ENCODE peak calls at places on chromosomes 2 and 18, in eight cellular contexts. One of them, this sample, is unnamed.

GRCh38 chr2:157321514-157321913 is 4.1 kb downstream of the ERMN start:
- DNase-seq in neural progenitor cell: no peak
- DNase-seq in fibroblast of lung: no peak
- DNase-seq in mammary epithelial cell: no peak
- DNase-seq in PC-9: no peak
- DNase-seq in hepatocyte: no peak
- DNase-seq in cardiac fibroblast: no peak
- DNase-seq in left lung: no peak
- DNase-seq in this sample: no peak

GRCh38 chr18:14189858-14190257 is 57.6 kb upstream of the ZNF519 start:
- DNase-seq in neural progenitor cell: no peak
- DNase-seq in fibroblast of lung: peak; percentile 39
- DNase-seq in mammary epithelial cell: peak; percentile 62
- DNase-seq in PC-9: peak; percentile 96
- DNase-seq in hepatocyte: no peak
- DNase-seq in cardiac fibroblast: peak; percentile 10
- DNase-seq in left lung: no peak
- DNase-seq in this sample: no peak

GRCh38 chr2:44793322-44793870 is 148.1 kb upstream of the SIX3 start:
- DNase-seq in neural progenitor cell: peak; percentile 69
- DNase-seq in fibroblast of lung: peak; percentile 35
- DNase-seq in mammary epithelial cell: peak; percentile 29
- DNase-seq in PC-9: peak; percentile 54
- DNase-seq in hepatocyte: peak; percentile 60
- DNase-seq in cardiac fibroblast: peak; percentile 37
- DNase-seq in left lung: no peak
- DNase-seq in this sample: no peak

GRCh38 chr2:108082978-108083377 is 96.7 kb downstream of the SLC5A7 start:
- DNase-seq in neural progenitor cell: no peak
- DNase-seq in fibroblast of lung: no peak
- DNase-seq in mammary epithelial cell: no peak
- DNase-seq in PC-9: no peak
- DNase-seq in hepatocyte: no peak
- DNase-seq in cardiac fibroblast: no peak
- DNase-seq in left lung: no peak
- DNase-seq in this sample: no peak

GRCh38 chr18:28080876-28081300 is 96.0 kb downstream of the CDH2 start:
- DNase-seq in neural progenitor cell: no peak
- DNase-seq in fibroblast of lung: no peak
- DNase-seq in mammary epithelial cell: no peak
- DNase-seq in PC-9: no peak
- DNase-seq in hepatocyte: no peak
- DNase-seq in cardiac fibroblast: no peak
- DNase-seq in left lung: no peak
- DNase-seq in this sample: no peak

GRCh38 chr2:181104512-181105121 is 124.2 kb downstream of the UBE2E3 start:
- DNase-seq in neural progenitor cell: peak; percentile 66
- DNase-seq in fibroblast of lung: peak; percentile 86
- DNase-seq in mammary epithelial cell: peak; percentile 48
- DNase-seq in PC-9: no peak
- DNase-seq in hepatocyte: peak; percentile 65
- DNase-seq in cardiac fibroblast: peak; percentile 80
- DNase-seq in left lung: no peak
- DNase-seq in this sample: peak; percentile 10

GRCh38 chr2:5969301-5969700 is 277.1 kb downstream of the SOX11 start:
- DNase-seq in neural progenitor cell: no peak
- DNase-seq in fibroblast of lung: no peak
- DNase-seq in mammary epithelial cell: no peak
- DNase-seq in PC-9: no peak
- DNase-seq in hepatocyte: no peak
- DNase-seq in cardiac fibroblast: no peak
- DNase-seq in left lung: peak; percentile 37
- DNase-seq in this sample: no peak

GRCh38 chr2:42192642-42193566 is 23.8 kb downstream of the EML4 start:
- DNase-seq in neural progenitor cell: no peak
- DNase-seq in fibroblast of lung: no peak
- DNase-seq in mammary epithelial cell: no peak
- DNase-seq in PC-9: no peak
- DNase-seq in hepatocyte: no peak
- DNase-seq in cardiac fibroblast: no peak
- DNase-seq in left lung: no peak
- DNase-seq in this sample: no peak

GRCh38 chr2:79120194-79120713 is at the start of gene REG1A:
- DNase-seq in neural progenitor cell: no peak
- DNase-seq in fibroblast of lung: no peak
- DNase-seq in mammary epithelial cell: no peak
- DNase-seq in PC-9: no peak
- DNase-seq in hepatocyte: no peak
- DNase-seq in cardiac fibroblast: no peak
- DNase-seq in left lung: no peak
- DNase-seq in this sample: peak; percentile 95

GRCh38 chr2:206084870-206085741 is 868 bp downstream of the INO80D start:
- DNase-seq in neural progenitor cell: peak; percentile 56
- DNase-seq in fibroblast of lung: peak; percentile 21
- DNase-seq in mammary epithelial cell: peak; percentile 24
- DNase-seq in PC-9: no peak
- DNase-seq in hepatocyte: peak; percentile 69
- DNase-seq in cardiac fibroblast: peak; percentile 28
- DNase-seq in left lung: peak; percentile 83
- DNase-seq in this sample: peak; percentile 29

GRCh38 chr2:175180701-175181103 is 808 bp downstream of the ATP5MC3 start:
- DNase-seq in neural progenitor cell: no peak
- DNase-seq in fibroblast of lung: peak; percentile 53
- DNase-seq in mammary epithelial cell: peak; percentile 65
- DNase-seq in PC-9: no peak
- DNase-seq in hepatocyte: peak; percentile 68
- DNase-seq in cardiac fibroblast: peak; percentile 56
- DNase-seq in left lung: no peak
- DNase-seq in this sample: peak; percentile 44

GRCh38 chr2:69305712-69306611 is 81.1 kb downstream of the GFPT1 start:
- DNase-seq in neural progenitor cell: peak; percentile 50
- DNase-seq in fibroblast of lung: no peak
- DNase-seq in mammary epithelial cell: no peak
- DNase-seq in PC-9: no peak
- DNase-seq in hepatocyte: peak; percentile 34
- DNase-seq in cardiac fibroblast: peak; percentile 65
- DNase-seq in left lung: peak; percentile 79
- DNase-seq in this sample: no peak

GRCh38 chr2:175063741-175064140 is 58.6 kb upstream of the CHN1 start:
- DNase-seq in neural progenitor cell: no peak
- DNase-seq in fibroblast of lung: no peak
- DNase-seq in mammary epithelial cell: peak; percentile 67
- DNase-seq in PC-9: no peak
- DNase-seq in hepatocyte: peak; percentile 23
- DNase-seq in cardiac fibroblast: no peak
- DNase-seq in left lung: no peak
- DNase-seq in this sample: no peak

GRCh38 chr18:48293954-48294893 is 115.0 kb downstream of the ZBTB7C start:
- DNase-seq in neural progenitor cell: no peak
- DNase-seq in fibroblast of lung: no peak
- DNase-seq in mammary epithelial cell: peak; percentile 24
- DNase-seq in PC-9: peak; percentile 39
- DNase-seq in hepatocyte: no peak
- DNase-seq in cardiac fibroblast: no peak
- DNase-seq in left lung: no peak
- DNase-seq in this sample: peak; percentile 46

GRCh38 chr2:74513605-74514367 is 464 bp upstream of the TLX2 start:
- DNase-seq in neural progenitor cell: peak; percentile 54
- DNase-seq in fibroblast of lung: no peak
- DNase-seq in mammary epithelial cell: no peak
- DNase-seq in PC-9: no peak
- DNase-seq in hepatocyte: no peak
- DNase-seq in cardiac fibroblast: no peak
- DNase-seq in left lung: no peak
- DNase-seq in this sample: no peak

GRCh38 chr2:74516070-74516633 is 1.9 kb downstream of the TLX2 start:
- DNase-seq in neural progenitor cell: peak; percentile 82
- DNase-seq in fibroblast of lung: no peak
- DNase-seq in mammary epithelial cell: no peak
- DNase-seq in PC-9: no peak
- DNase-seq in hepatocyte: peak; percentile 53
- DNase-seq in cardiac fibroblast: peak; percentile 59
- DNase-seq in left lung: peak; percentile 88
- DNase-seq in this sample: peak; percentile 66

GRCh38 chr2:74516650-74517049 is 2.4 kb downstream of the TLX2 start:
- DNase-seq in neural progenitor cell: no peak
- DNase-seq in fibroblast of lung: no peak
- DNase-seq in mammary epithelial cell: no peak
- DNase-seq in PC-9: no peak
- DNase-seq in hepatocyte: no peak
- DNase-seq in cardiac fibroblast: no peak
- DNase-seq in left lung: no peak
- DNase-seq in this sample: no peak

GRCh38 chr2:74514368-74515270 is at the start of gene TLX2:
- DNase-seq in neural progenitor cell: peak; percentile 66
- DNase-seq in fibroblast of lung: no peak
- DNase-seq in mammary epithelial cell: no peak
- DNase-seq in PC-9: no peak
- DNase-seq in hepatocyte: no peak
- DNase-seq in cardiac fibroblast: no peak
- DNase-seq in left lung: no peak
- DNase-seq in this sample: no peak

DNA sequence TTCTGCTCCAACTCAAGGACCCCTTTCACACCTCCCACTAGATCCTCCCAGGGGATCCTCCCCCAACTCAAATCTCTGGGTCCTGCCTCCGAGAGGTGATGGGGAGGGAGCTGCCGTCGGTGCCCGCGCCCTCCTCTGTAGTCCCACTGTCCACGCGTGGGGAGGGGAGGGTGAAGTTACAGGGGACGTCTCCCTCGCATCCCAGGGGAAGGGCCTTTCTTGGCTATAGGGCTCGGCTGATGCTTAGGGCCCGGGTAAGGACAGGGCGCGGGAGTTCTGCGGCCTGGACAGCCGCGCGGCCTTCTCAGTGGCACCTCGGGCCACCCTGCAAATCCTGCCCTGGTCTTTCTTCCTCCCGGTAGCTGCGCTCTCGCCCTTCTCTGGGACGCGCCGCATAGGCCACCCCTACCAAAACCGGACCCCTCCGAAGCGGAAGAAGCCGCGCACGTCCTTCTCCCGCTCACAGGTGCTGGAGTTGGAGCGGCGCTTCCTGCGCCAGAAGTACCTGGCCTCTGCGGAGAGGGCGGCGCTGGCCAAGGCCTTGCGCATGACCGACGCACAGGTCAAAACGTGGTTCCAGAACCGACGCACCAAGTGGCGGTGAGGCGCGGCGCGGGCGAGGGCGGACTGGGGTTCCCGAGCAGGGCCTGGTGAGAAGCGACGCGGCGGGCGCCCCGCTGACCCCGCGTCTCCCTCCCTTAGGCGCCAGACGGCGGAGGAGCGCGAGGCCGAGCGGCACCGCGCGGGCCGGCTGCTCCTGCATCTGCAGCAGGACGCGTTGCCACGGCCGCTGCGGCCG is 1.2 kb downstream of the TLX2 start:
- DNase-seq in neural progenitor cell: peak; percentile 55
- DNase-seq in fibroblast of lung: no peak
- DNase-seq in mammary epithelial cell: no peak
- DNase-seq in PC-9: no peak
- DNase-seq in hepatocyte: no peak
- DNase-seq in cardiac fibroblast: no peak
- DNase-seq in left lung: peak; percentile 84
- DNase-seq in this sample: no peak
- H3K4me3 ChIP-seq in neural progenitor cell: peak overlapping the region; percentile 32
- H3K4me3 ChIP-seq in fibroblast of lung: no peak overlapping the region
- H3K4me3 ChIP-seq in mammary epithelial cell: no peak overlapping the region
- H3K4me3 ChIP-seq in PC-9: no peak overlapping the region
- H3K4me3 ChIP-seq in hepatocyte: no peak overlapping the region
- H3K4me3 ChIP-seq in cardiac fibroblast: no peak overlapping the region
- H3K4me3 ChIP-seq in left lung: peak overlapping the region; percentile 15
- H3K4me3 ChIP-seq in this sample: no peak overlapping the region

GRCh38 chr2:85718006-85718391 is 23.8 kb downstream of the GNLY start:
- DNase-seq in neural progenitor cell: no peak
- DNase-seq in fibroblast of lung: no peak
- DNase-seq in mammary epithelial cell: no peak
- DNase-seq in PC-9: no peak
- DNase-seq in hepatocyte: no peak
- DNase-seq in cardiac fibroblast: no peak
- DNase-seq in left lung: no peak
- DNase-seq in this sample: no peak
- H3K4me3 ChIP-seq in neural progenitor cell: no peak overlapping the region
- H3K4me3 ChIP-seq in fibroblast of lung: no peak overlapping the region
- H3K4me3 ChIP-seq in mammary epithelial cell: no peak overlapping the region
- H3K4me3 ChIP-seq in PC-9: no peak overlapping the region
- H3K4me3 ChIP-seq in hepatocyte: no peak overlapping the region
- H3K4me3 ChIP-seq in cardiac fibroblast: no peak overlapping the region
- H3K4me3 ChIP-seq in left lung: no peak overlapping the region
- H3K4me3 ChIP-seq in this sample: no peak overlapping the region

DNA sequence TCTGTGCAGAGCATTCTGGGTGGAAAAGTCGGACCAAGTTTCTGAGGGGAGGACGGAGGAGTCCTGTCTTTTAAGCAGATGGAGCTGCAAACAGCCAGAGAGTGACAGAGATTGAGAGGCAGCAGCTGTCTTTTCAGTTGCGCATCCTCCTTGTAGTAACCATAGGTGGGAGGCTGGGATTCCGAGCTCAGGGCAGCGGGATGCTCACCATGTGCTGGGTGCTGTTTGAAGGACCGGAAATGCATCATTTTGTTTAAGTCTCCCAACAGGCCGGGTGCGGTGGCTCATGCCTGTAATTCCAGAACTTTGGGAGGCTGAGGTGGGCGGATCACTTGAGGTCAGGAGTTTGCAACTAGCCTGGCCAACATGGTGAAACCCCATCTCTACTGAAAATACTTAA is 93.4 kb downstream of the AGAP1 start:
- DNase-seq in neural progenitor cell: no peak
- DNase-seq in fibroblast of lung: no peak
- DNase-seq in mammary epithelial cell: no peak
- DNase-seq in PC-9: no peak
- DNase-seq in hepatocyte: no peak
- DNase-seq in cardiac fibroblast: no peak
- DNase-seq in left lung: no peak
- DNase-seq in this sample: no peak
- H3K4me3 ChIP-seq in neural progenitor cell: no peak overlapping the region
- H3K4me3 ChIP-seq in fibroblast of lung: no peak overlapping the region
- H3K4me3 ChIP-seq in mammary epithelial cell: no peak overlapping the region
- H3K4me3 ChIP-seq in PC-9: no peak overlapping the region
- H3K4me3 ChIP-seq in hepatocyte: no peak overlapping the region
- H3K4me3 ChIP-seq in cardiac fibroblast: no peak overlapping the region
- H3K4me3 ChIP-seq in left lung: no peak overlapping the region
- H3K4me3 ChIP-seq in this sample: no peak overlapping the region

DNA sequence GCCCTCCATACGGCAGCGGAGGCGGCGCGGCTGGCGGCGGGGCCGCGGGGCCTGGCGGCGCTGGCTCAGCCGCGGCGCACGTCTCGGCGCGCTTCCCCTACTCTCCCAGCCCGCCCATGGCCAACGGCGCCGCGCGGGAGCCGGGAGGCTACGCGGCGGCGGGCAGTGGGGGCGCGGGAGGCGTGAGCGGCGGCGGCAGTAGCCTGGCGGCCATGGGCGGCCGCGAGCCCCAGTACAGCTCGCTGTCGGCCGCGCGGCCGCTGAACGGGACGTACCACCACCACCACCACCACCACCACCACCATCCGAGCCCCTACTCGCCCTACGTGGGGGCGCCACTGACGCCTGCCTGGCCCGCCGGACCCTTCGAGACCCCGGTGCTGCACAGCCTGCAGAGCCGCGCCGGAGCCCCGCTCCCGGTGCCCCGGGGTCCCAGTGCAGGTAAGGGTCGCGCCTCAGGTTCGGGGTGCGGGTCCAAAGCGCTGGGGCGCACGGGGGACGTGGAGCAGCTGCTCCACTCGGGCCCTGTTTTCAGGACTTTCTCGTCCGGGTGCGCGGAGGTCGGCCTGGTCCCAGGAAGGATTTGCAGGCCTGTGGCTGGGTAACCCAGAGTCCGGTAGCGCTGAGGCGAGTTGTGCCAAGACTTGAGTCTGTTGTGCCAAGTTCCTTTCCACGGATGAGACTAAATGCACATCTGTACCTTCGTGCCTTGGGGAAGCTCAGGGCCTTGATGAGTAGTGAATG is 2.6 kb downstream of the GATA6 start:
- DNase-seq in neural progenitor cell: peak; percentile 65
- DNase-seq in fibroblast of lung: peak; percentile 30
- DNase-seq in mammary epithelial cell: no peak
- DNase-seq in PC-9: no peak
- DNase-seq in hepatocyte: no peak
- DNase-seq in cardiac fibroblast: peak; percentile 58
- DNase-seq in left lung: no peak
- DNase-seq in this sample: peak; percentile 49
- H3K4me3 ChIP-seq in neural progenitor cell: peak overlapping the region; percentile 48
- H3K4me3 ChIP-seq in fibroblast of lung: peak overlapping the region; percentile 41
- H3K4me3 ChIP-seq in mammary epithelial cell: no peak overlapping the region
- H3K4me3 ChIP-seq in PC-9: peak overlapping the region; percentile 73
- H3K4me3 ChIP-seq in hepatocyte: peak overlapping the region; percentile 98
- H3K4me3 ChIP-seq in cardiac fibroblast: peak overlapping the region; percentile 77
- H3K4me3 ChIP-seq in left lung: peak overlapping the region; percentile 57
- H3K4me3 ChIP-seq in this sample: peak overlapping the region; percentile 42

This sample was measured in body of pancreas.